ENCODE peak calls at places on chromosome 7, in six cellular contexts. R is NCI-H1417 treated with DMSO at 0.1 percent for 48 hours, N is DMS79, M is NCI-H1092, B is kidney glomerular epithelial cell, L is Ammon's horn. C is an unnamed sample.

GRCh38 chr7:18890134-18890533 is 227.3 kb downstream of the TWIST1 start:
- DNase-seq in R (no peak), N (no peak), M (no peak), B (no peak), L (no peak), C (peak; percentile 32)

GRCh38 chr7:137469191-137469811 is 125.8 kb upstream of the PTN start:
- DNase-seq in R (no peak), N (no peak), M (no peak), B (no peak), L (no peak), C (no peak)

GRCh38 chr7:127905491-127906330 is 125.5 kb downstream of the LRRC4 start:
- DNase-seq in R (no peak), N (no peak), M (no peak), B (no peak), L (no peak), C (no peak)

GRCh38 chr7:22238354-22239311 is 118.3 kb downstream of the RAPGEF5 start:
- DNase-seq in R (no peak), N (no peak), M (no peak), B (no peak), L (no peak), C (peak; percentile 14)

GRCh38 chr7:45435846-45436245 is 138.3 kb upstream of the ADCY1 start:
- DNase-seq in R (no peak), N (no peak), M (no peak), B (peak; percentile 24), L (no peak), C (peak; percentile 67)

GRCh38 chr7:53426145-53426750 is 390.8 kb downstream of the POM121L12 start:
- DNase-seq in R (no peak), N (no peak), M (no peak), B (no peak), L (no peak), C (no peak)

GRCh38 chr7:150357277-150357676 is 11.3 kb upstream of the REPIN1 start:
- DNase-seq in R (no peak), N (no peak), M (peak; percentile 42), B (no peak), L (peak; percentile 2), C (no peak)

GRCh38 chr7:39154815-39155214 is 177.1 kb downstream of the POU6F2 start:
- DNase-seq in R (no peak), N (no peak), M (no peak), B (no peak), L (no peak), C (no peak)

GRCh38 chr7:99312316-99313203 is 13.1 kb upstream of the ARPC1A start:
- DNase-seq in R (no peak), N (peak; percentile 34), M (peak; percentile 43), B (peak; percentile 30), L (peak; percentile 78), C (peak; percentile 65)

GRCh38 chr7:53604201-53604600 is 568.8 kb downstream of the POM121L12 start:
- DNase-seq in R (no peak), N (no peak), M (no peak), B (peak; percentile 22), L (no peak), C (no peak)

GRCh38 chr7:50962281-50962883 is 179.7 kb upstream of the GRB10 start:
- DNase-seq in R (no peak), N (no peak), M (no peak), B (no peak), L (no peak), C (no peak)

GRCh38 chr7:30812676-30813075 is 41.5 kb downstream of the MINDY4 start:
- DNase-seq in R (no peak), N (no peak), M (no peak), B (no peak), L (no peak), C (no peak)

GRCh38 chr7:157271315-157271990 is 65.4 kb upstream of the DNAJB6 start:
- DNase-seq in R (no peak), N (no peak), M (no peak), B (no peak), L (no peak), C (no peak)

GRCh38 chr7:137940656-137941518 is 61.0 kb downstream of the CREB3L2 start:
- DNase-seq in R (no peak), N (no peak), M (no peak), B (no peak), L (no peak), C (no peak)

GRCh38 chr7:114818501-114818900 is 103.4 kb upstream of the MDFIC start:
- DNase-seq in R (no peak), N (no peak), M (no peak), B (peak; percentile 39), L (peak; percentile 27), C (peak; percentile 73)

GRCh38 chr7:101125989-101126650 is 784 bp upstream of the SERPINE1 start:
- DNase-seq in R (no peak), N (no peak), M (no peak), B (peak; percentile 85), L (peak; percentile 60), C (peak; percentile 92)

GRCh38 chr7:114879554-114879953 is 42.3 kb upstream of the MDFIC start:
- DNase-seq in R (no peak), N (no peak), M (no peak), B (no peak), L (no peak), C (no peak)

GRCh38 chr7:38373155-38373554 is 99.7 kb upstream of the TARP start:
- DNase-seq in R (no peak), N (no peak), M (no peak), B (no peak), L (no peak), C (no peak)

GRCh38 chr7:70776627-70777101 is 355.3 kb upstream of the GALNT17 start:
- DNase-seq in R (no peak), N (peak; percentile 97), M (no peak), B (no peak), L (peak; percentile 94), C (no peak)

GRCh38 chr7:6691609-6692106 is 15.1 kb downstream of the ZNF12 start:
- DNase-seq in R (no peak), N (no peak), M (no peak), B (no peak), L (no peak), C (no peak)

GRCh38 chr7:45578022-45578421 is 3.9 kb downstream of the ADCY1 start:
- DNase-seq in R (no peak), N (no peak), M (no peak), B (no peak), L (no peak), C (no peak)

C was measured in RKO.